ENCODE peak calls at places on chromosomes 16 and 17, in six cellular contexts. V is left ventricle myocardium inferior, J is fibroblast of pulmonary artery, B is Caco-2, Z is heart left ventricle, T is right atrium auricular region. U is an unnamed sample.

GRCh38 chr16:86157616-86158247 is 258.8 kb downstream of the IRF8 start:
- DNase-seq in B (no peak), T (no peak), Z (no peak), J (no peak), V (no peak), U (no peak)

GRCh38 chr17:70138309-70138865 is 30.9 kb upstream of the KCNJ2 start:
- DNase-seq in T (no peak), B (no peak), J (peak), Z (no peak), V (no peak), U (peak)

GRCh38 chr16:82629441-82630027 is 2.8 kb downstream of the CDH13 start:
- DNase-seq in B (no peak), T (no peak), Z (no peak), J (peak), V (no peak), U (peak)

GRCh38 chr16:82344157-82344556 is 174.1 kb upstream of the MPHOSPH6 start:
- DNase-seq in B (peak), J (no peak), V (no peak), T (no peak), Z (no peak), U (no peak)

GRCh38 chr17:72426321-72426720 is 305.5 kb downstream of the SOX9 start:
- DNase-seq in V (no peak), T (no peak), J (no peak), B (no peak), Z (no peak), U (no peak)

GRCh38 chr17:64020068-64020766 is at the start of gene ICAM2:
- DNase-seq in Z (peak), B (no peak), T (no peak), J (no peak), V (peak), U (no peak)

GRCh38 chr17:7955414-7956042 is 23.5 kb downstream of the CNTROB start:
- DNase-seq in B (no peak), Z (no peak), J (peak), T (no peak), V (no peak), U (no peak)

GRCh38 chr16:17034477-17035252 is 436.1 kb downstream of the XYLT1 start:
- DNase-seq in V (no peak), J (no peak), T (no peak), B (no peak), Z (no peak), U (no peak)

GRCh38 chr16:50859628-50860360 is 117.9 kb downstream of the CYLD start:
- DNase-seq in V (no peak), T (peak), J (no peak), Z (no peak), B (no peak), U (no peak)

GRCh38 chr16:85152414-85153030 is 40.2 kb upstream of the CIBAR2 start:
- DNase-seq in B (no peak), Z (no peak), T (no peak), V (no peak), J (no peak), U (no peak)

GRCh38 chr17:36591434-36592315 is at the start of gene DHRS11:
- DNase-seq in V (peak), T (peak), J (peak), Z (peak), B (peak), U (peak)

GRCh38 chr17:48409607-48410006 is 20.4 kb downstream of the SKAP1 start:
- DNase-seq in J (no peak), Z (no peak), V (no peak), B (no peak), T (no peak), U (no peak)

GRCh38 chr17:41865596-41865893 is 322 bp upstream of the KLHL11 start:
- DNase-seq in B (no peak), V (no peak), Z (no peak), T (no peak), J (no peak), U (no peak)

GRCh38 chr16:49588729-49589384 is 215.3 kb downstream of the C16orf78 start:
- DNase-seq in J (peak), B (no peak), V (no peak), Z (no peak), T (no peak), U (peak)

GRCh38 chr16:64626771-64627170 is 495.1 kb downstream of the CDH11 start:
- DNase-seq in J (no peak), V (no peak), B (no peak), Z (no peak), T (no peak), U (peak)

GRCh38 chr16:11215935-11216556 is 40.0 kb downstream of the SOCS1 start:
- DNase-seq in V (no peak), B (no peak), T (no peak), Z (no peak), J (no peak), U (peak)

GRCh38 chr16:1793578-1794220 is at the start of gene IGFALS:
- DNase-seq in Z (no peak), B (no peak), T (no peak), J (no peak), V (no peak), U (no peak)

GRCh38 chr17:36901506-36901905 is 35.8 kb upstream of the LHX1 start:
- DNase-seq in J (peak), B (peak), Z (no peak), V (no peak), T (no peak), U (peak)

GRCh38 chr16:68563631-68564366 is 24.7 kb downstream of the ZFP90 start:
- DNase-seq in Z (no peak), B (no peak), T (no peak), J (no peak), V (no peak), U (no peak)

GRCh38 chr17:2263183-2263954 is 40.2 kb downstream of the SMG6 start:
- DNase-seq in J (peak), T (no peak), Z (no peak), V (no peak), B (no peak), U (peak)

GRCh38 chr17:73717690-73718089 is 73.4 kb upstream of the SDK2 start:
- DNase-seq in Z (no peak), J (no peak), T (no peak), B (no peak), V (no peak), U (no peak)

GRCh38 chr17:40038882-40039513 is 15.2 kb downstream of the MED24 start:
- DNase-seq in Z (peak), T (peak), V (peak), J (peak), B (peak), U (peak)

GRCh38 chr17:56975656-56976055 is 2.3 kb upstream of the SCPEP1 start:
- DNase-seq in V (no peak), B (no peak), T (no peak), Z (no peak), J (no peak), U (no peak)

GRCh38 chr17:56976941-56977570 is 875 bp upstream of the SCPEP1 start:
- DNase-seq in T (peak), J (no peak), V (no peak), Z (no peak), B (no peak), U (peak)

GRCh38 chr17:56977673-56978395 is at the start of gene SCPEP1:
- DNase-seq in Z (peak), T (peak), V (peak), J (peak), B (peak), U (peak)

GRCh38 chr17:56979091-56979480 is 1.2 kb downstream of the SCPEP1 start:
- DNase-seq in J (no peak), B (no peak), Z (no peak), T (peak), V (no peak), U (peak)

GRCh38 chr17:56978441-56979090 is 635 bp downstream of the SCPEP1 start:
- DNase-seq in B (no peak), J (peak), V (no peak), Z (no peak), T (peak), U (peak)
- TF ChIP-seq CTCF in B (no peak), J (no peak), V (no peak), Z (no peak), T (no peak), U (no peak)

GRCh38 chr17:46979023-46979870 is at the start of gene RPRML:
- DNase-seq in V (peak), B (peak), J (peak), T (no peak), Z (peak), U (no peak)
- H3K4me3 ChIP-seq in V (peak), B (peak), J (peak), T (peak), Z (peak), U (peak)

DNA sequence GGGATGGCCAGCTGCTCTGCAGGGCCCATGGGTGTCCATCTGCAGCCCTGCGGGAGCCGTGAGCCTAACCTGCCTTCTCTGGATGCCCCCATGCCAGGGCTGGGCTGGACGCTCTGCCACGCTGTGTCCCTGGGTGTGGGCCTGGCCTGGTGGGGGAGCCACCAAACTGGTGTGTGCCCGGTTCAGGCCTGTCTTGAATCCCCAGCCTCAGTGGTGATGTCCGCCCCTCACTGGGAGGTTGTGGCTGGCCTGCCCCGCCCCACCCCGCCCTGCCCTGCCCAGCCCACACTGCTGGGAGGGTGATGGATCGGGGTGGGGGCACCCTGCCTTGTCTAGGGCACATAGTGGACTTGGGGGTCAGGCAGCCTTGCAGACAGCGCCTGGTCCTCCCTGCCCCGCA is 50.1 kb upstream of the PVALEF start:
- DNase-seq in B (no peak), Z (no peak), V (no peak), J (no peak), T (no peak), U (no peak)
- TF ChIP-seq CTCF in B (no peak), Z (no peak), V (no peak), J (no peak), T (no peak), U (no peak)

GRCh38 chr17:81942167-81942553 is 4.9 kb downstream of the MYADML2 start:
- DNase-seq in T (no peak), B (no peak), J (no peak), V (no peak), Z (no peak), U (no peak)
- H3K4me3 ChIP-seq in T (peak), B (no peak), J (no peak), V (peak), Z (peak), U (no peak)

GRCh38 chr16:35431829-35432663 is 1972.6 kb downstream of the TP53TG3F start:
- DNase-seq in B (peak), T (no peak), Z (no peak), V (no peak), J (no peak), U (no peak)
- TF ChIP-seq CTCF in B (peak), T (no peak), Z (peak), V (peak), J (peak), U (peak)

GRCh38 chr17:43328650-43329049 is 70.1 kb upstream of the ARL4D start:
- DNase-seq in B (no peak), J (no peak), V (no peak), Z (no peak), T (no peak), U (no peak)

GRCh38 chr17:43327421-43327820 is 71.4 kb upstream of the ARL4D start:
- DNase-seq in Z (no peak), J (no peak), V (no peak), T (no peak), B (no peak), U (no peak)

GRCh38 chr17:43327834-43328420 is 70.9 kb upstream of the ARL4D start:
- DNase-seq in T (no peak), B (no peak), J (no peak), V (no peak), Z (no peak), U (no peak)

GRCh38 chr17:43326490-43327275 is 72.1 kb upstream of the ARL4D start:
- DNase-seq in V (no peak), T (no peak), B (peak), J (no peak), Z (no peak), U (no peak)

DNA sequence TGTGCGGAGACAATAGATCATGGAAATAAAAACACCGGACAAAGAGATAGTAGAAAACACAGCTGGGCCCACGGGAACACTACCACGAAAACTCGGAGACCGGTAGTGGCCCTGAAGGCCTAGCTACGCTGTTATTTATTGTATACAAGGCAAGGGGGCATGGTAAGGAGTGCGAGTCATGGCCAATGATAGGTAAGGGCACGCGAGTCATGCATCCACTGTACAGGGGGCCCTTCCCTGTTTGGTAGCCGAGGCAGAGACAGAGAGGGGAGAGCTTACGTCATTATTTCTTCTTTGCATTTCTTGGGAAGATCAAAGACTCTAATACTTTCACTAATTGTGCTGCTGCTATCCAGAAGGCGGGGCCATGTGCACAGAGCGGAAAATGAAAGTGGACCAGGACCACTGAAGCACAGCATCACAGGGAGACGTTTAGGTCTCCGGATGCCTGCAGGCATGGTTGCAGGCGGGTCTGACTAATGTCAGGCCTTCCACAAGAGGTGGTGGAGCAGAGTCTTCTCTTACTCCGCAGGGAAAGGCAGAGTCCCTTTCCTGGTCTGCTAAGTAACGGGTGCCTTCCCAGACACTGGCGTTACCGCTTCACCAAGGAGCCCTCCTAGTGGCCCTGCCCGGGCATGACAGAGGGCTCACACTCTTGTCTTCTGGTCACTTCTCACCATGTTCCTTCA is 74.4 kb upstream of the ARL4D start:
- DNase-seq in T (no peak), Z (no peak), V (no peak), B (no peak), J (no peak), U (no peak)
- H3K4me3 ChIP-seq in T (no peak), Z (no peak), V (no peak), B (no peak), J (no peak), U (no peak)

DNA sequence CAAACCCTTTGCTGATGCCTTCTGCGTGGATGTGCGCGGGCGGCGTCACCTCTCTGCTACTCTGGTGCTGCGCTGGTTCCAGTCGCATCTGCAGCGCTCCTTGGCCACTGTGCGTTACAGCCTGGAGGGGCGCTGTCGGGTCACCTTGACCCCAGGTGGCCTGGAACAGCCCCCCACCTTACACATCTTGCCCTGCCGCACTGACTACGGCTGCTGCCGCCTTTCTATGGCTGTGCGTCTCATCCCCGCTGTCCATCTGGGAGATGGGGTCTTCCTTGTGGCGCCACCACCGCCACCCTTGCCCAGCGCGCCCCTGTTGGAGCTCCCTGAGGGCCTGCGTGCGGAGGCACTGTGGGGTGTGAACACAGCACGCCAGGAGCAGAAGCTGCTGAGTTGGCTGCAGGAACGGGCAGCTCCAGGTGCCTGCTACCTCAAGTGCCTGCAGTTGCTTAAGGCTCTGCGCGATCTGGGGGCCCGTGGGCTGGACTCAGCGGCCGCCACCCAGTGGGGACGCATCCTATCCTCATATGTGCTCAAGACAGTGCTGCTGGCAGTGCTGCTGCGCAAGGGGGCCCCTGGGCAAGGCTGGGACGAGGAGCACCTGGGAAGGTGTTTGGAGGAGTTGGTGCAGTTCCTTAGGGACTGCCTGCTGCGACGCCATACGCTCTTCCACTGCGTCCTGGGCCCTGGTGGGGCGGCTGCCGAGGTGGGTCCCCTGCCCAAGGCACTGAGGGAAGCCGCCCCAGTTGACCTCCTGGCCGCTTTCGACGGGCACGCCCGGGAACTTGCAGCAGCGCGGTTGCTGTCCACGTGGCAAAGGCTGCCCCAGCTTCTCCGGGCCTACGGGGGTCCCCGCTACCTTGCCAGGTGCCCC is 1.6 kb downstream of the ITPRIPL2 start:
- DNase-seq in T (no peak), Z (no peak), J (no peak), V (peak), B (no peak), U (no peak)
- TF ChIP-seq CTCF in T (peak), Z (peak), J (peak), V (peak), B (no peak), U (peak)

GRCh38 chr17:6102615-6103014 is 32.4 kb downstream of the WSCD1 start:
- DNase-seq in Z (no peak), B (no peak), V (no peak), T (no peak), J (no peak), U (no peak)
- H3K4me3 ChIP-seq in Z (no peak), B (no peak), V (no peak), T (no peak), J (no peak), U (no peak)